ENCODE peak calls at places on chromosomes 12 and 14, in five cellular contexts. O is activated naive CD8-positive, alpha-beta T cell treated with anti-CD3 and anti-CD28 coated beads, Interleukin-2, amount 10 ng/mL, durations not matched to agents 7 days and 5 days; U is aorta; J is stimulated activated CD4-positive, alpha-beta T cell treated with anti-CD3 and anti-CD28 coated beads, TNF-alpha, amount 100 ng/mL, for 24 hours; D is NAMALWA. E is an unnamed sample.
A peak's percentile ranks its signal among the peaks of the same experiment; 100 is the strongest.

GRCh38 chr12:91896725-91897515 is 248.7 kb downstream of the BTG1 start:
- DNase-seq in D (no peak), U (peak; percentile 57), J (no peak), O (no peak), E (no peak)

GRCh38 chr14:58082011-58082410 is 70.0 kb downstream of the ARMH4 start:
- DNase-seq in J (no peak), D (no peak), U (no peak), O (no peak), E (no peak)

GRCh38 chr12:226401-226800 is 12.4 kb upstream of the SLC6A12 start:
- DNase-seq in J (no peak), O (no peak), U (no peak), D (no peak), E (no peak)

GRCh38 chr12:102958073-102958829 is 777 bp downstream of the ASCL1 start:
- DNase-seq in D (no peak), J (no peak), U (no peak), O (peak; percentile 56), E (peak; percentile 42)

GRCh38 chr12:132330549-132330881 is 1.1 kb upstream of the GALNT9 start:
- DNase-seq in J (no peak), O (no peak), U (no peak), D (no peak), E (no peak)

GRCh38 chr12:16530268-16530865 is 75.6 kb downstream of the LMO3 start:
- DNase-seq in D (no peak), U (no peak), J (no peak), O (no peak), E (no peak)

GRCh38 chr14:49966304-49966809 is 73.5 kb downstream of the ARF6 start:
- DNase-seq in J (no peak), U (no peak), O (no peak), D (no peak), E (no peak)

GRCh38 chr14:43215524-43215923 is 1291.6 kb downstream of the FSCB start:
- DNase-seq in J (no peak), D (no peak), O (no peak), U (no peak), E (no peak)

GRCh38 chr14:28412076-28412475 is 354.5 kb upstream of the FOXG1 start:
- DNase-seq in U (no peak), J (no peak), D (no peak), O (no peak), E (no peak)

GRCh38 chr12:18576104-18576622 is 161.6 kb downstream of the PLCZ1 start:
- DNase-seq in O (no peak), U (no peak), J (no peak), D (no peak), E (peak; percentile 19)

GRCh38 chr12:95543305-95543704 is 8.0 kb downstream of the USP44 start:
- DNase-seq in O (no peak), J (no peak), U (no peak), D (no peak), E (no peak)

GRCh38 chr14:75477881-75478280 is 44.4 kb upstream of the BATF start:
- DNase-seq in J (no peak), O (no peak), U (peak; percentile 21), D (no peak), E (no peak)

GRCh38 chr14:86541969-86542368 is 1012.0 kb downstream of the FLRT2 start:
- DNase-seq in J (no peak), O (no peak), D (no peak), U (no peak), E (no peak)

GRCh38 chr14:71720978-71721624 is 211.1 kb upstream of the RGS6 start:
- DNase-seq in U (no peak), J (no peak), O (no peak), D (peak; percentile 24), E (peak; percentile 43)

GRCh38 chr12:131473261-131473660 is 237.6 kb upstream of the SFSWAP start:
- DNase-seq in U (no peak), O (no peak), J (no peak), D (no peak), E (no peak)

GRCh38 chr12:114311966-114312365 is 94.0 kb downstream of the TBX5 start:
- DNase-seq in D (no peak), O (no peak), J (no peak), U (peak; percentile 82), E (peak; percentile 76)

E was measured in MG63.